ENCODE peak calls at places on chromosomes 13 and 19, in five cellular contexts. J is PC-9; Y is mammary epithelial cell; E is psoas muscle; K is CD8-positive, alpha-beta T cell. G is an unnamed sample. For H3K9me3, the result is how much of the 10 kb centered on the place peaks cover.

GRCh38 chr13:97977376-97977705 is 23.9 kb downstream of the IPO5 start:
- DNase-seq in J (no peak), Y (no peak), E (no peak), K (no peak), G (no peak)

GRCh38 chr13:111006508-111007031 is 91.7 kb upstream of the ANKRD10 start:
- DNase-seq in J (no peak), Y (no peak), E (peak), K (no peak), G (no peak)

GRCh38 chr19:40503300-40503699 is 36.5 kb downstream of the SPTBN4 start:
- DNase-seq in J (no peak), Y (no peak), E (no peak), K (no peak), G (no peak)

GRCh38 chr13:67078062-67078461 is 152.1 kb downstream of the PCDH9 start:
- DNase-seq in J (no peak), Y (no peak), E (no peak), K (no peak), G (no peak)

GRCh38 chr19:3543150-3544053 is 4.4 kb downstream of the TEKTIP1 start:
- DNase-seq in J (no peak), Y (no peak), E (peak), K (no peak), G (no peak)

GRCh38 chr13:36848228-36848982 is 29.4 kb downstream of the RFXAP start:
- DNase-seq in J (no peak), Y (no peak), E (no peak), K (no peak), G (no peak)

GRCh38 chr13:109719962-109720646 is 66.3 kb downstream of the IRS2 start:
- DNase-seq in J (no peak), Y (no peak), E (no peak), K (no peak), G (no peak)

GRCh38 chr13:113519556-113519955 is 29.0 kb upstream of the DCUN1D2 start:
- DNase-seq in J (no peak), Y (no peak), E (no peak), K (no peak), G (no peak)

GRCh38 chr13:37226966-37227365 is 121.5 kb upstream of the CSNK1A1L start:
- DNase-seq in J (no peak), Y (peak), E (no peak), K (no peak), G (no peak)

GRCh38 chr19:12711187-12711586 is 12.5 kb downstream of the TNPO2 start:
- DNase-seq in J (no peak), Y (no peak), E (no peak), K (no peak), G (no peak)

GRCh38 chr19:34474233-34474989 is 7.1 kb upstream of the WTIP start:
- DNase-seq in J (no peak), Y (no peak), E (no peak), K (no peak), G (no peak)

GRCh38 chr13:26880741-26881140 is 120.2 kb upstream of the GPR12 start:
- DNase-seq in J (no peak), Y (peak), E (no peak), K (no peak), G (no peak)

GRCh38 chr13:77907653-77908341 is 10.8 kb downstream of the EDNRB start:
- DNase-seq in J (no peak), Y (no peak), E (no peak), K (no peak), G (no peak)

GRCh38 chr13:100808330-100808729 is 133.7 kb upstream of the TMTC4 start:
- DNase-seq in J (no peak), Y (no peak), E (no peak), K (no peak), G (no peak)
- H3K4me3 ChIP-seq in J (no peak), Y (no peak), E (no peak), K (no peak), G (no peak)

GRCh38 chr19:57106646-57107235 is 13.0 kb upstream of the USP29 start:
- DNase-seq in J (no peak), Y (no peak), E (no peak), K (no peak), G (no peak)
- H3K27ac ChIP-seq in J (no peak), Y (no peak), E (no peak), K (no peak), G (no peak)

GRCh38 chr19:22832031-22832762 is at the start of gene ZNF723:
- DNase-seq in J (no peak), Y (no peak), E (no peak), K (no peak), G (no peak)
- H3K9me3 ChIP-seq in J (under half), Y (under half), E (under half), K (under half), G (under half)

GRCh38 chr19:16143399-16144215 is at the start of gene HSH2D:
- DNase-seq in J (peak), Y (peak), E (peak), K (peak), G (peak)
- H3K4me3 ChIP-seq in J (peak), Y (no peak), E (no peak), K (peak), G (peak)

GRCh38 chr13:76383671-76384461 is 502.3 kb downstream of the KCTD12 start:
- DNase-seq in J (peak), Y (peak), E (no peak), K (no peak), G (no peak)
- H3K27ac ChIP-seq in J (peak), Y (no peak), E (no peak), K (no peak), G (no peak)

DNA sequence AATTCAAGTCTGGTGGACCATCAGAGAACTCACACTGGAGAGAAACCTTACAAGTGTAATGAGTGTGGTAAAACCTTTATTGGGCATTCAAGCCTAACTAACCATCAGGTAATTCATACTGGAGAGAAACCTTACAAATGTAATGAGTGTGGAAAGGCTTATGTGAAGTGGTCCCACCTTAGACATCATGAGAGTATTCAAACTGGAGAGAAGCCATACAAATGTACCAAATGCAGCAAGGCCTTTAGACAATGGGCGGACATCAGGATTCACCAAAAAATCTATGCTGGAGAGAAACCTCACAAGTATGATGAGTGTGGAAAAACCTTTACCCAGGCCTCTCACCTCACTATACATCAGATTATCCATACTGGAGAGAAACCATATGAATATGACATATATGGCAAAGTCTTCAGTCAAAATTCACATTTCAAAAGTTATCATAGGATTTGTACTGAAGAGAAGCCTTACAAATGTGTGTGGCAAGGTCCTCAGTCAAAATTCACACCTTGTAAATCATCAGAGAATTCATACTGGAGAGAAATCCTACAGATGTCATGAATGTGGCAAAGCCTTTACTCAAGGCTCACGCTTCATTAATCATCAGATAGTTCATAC is 19.7 kb upstream of the ZNF665 start:
- DNase-seq in J (no peak), Y (no peak), E (no peak), K (no peak), G (no peak)
- H3K9me3 ChIP-seq in J (half or more), Y (half or more), E (half or more), K (half or more), G (under half)

GRCh38 chr19:50432221-50432626 is 468 bp upstream of the MYBPC2 start:
- DNase-seq in J (no peak), Y (no peak), E (no peak), K (no peak), G (no peak)

GRCh38 chr19:50428768-50429463 is 3.8 kb upstream of the MYBPC2 start:
- DNase-seq in J (no peak), Y (no peak), E (no peak), K (no peak), G (no peak)

GRCh38 chr19:50431343-50432220 is 1.1 kb upstream of the MYBPC2 start:
- DNase-seq in J (peak), Y (peak), E (peak), K (peak), G (peak)

GRCh38 chr19:50432658-50433057 is at the start of gene MYBPC2:
- DNase-seq in J (no peak), Y (no peak), E (peak), K (no peak), G (no peak)

GRCh38 chr19:50430888-50431342 is 1.8 kb upstream of the MYBPC2 start:
- DNase-seq in J (no peak), Y (no peak), E (no peak), K (no peak), G (no peak)
- H3K4me3 ChIP-seq in J (peak), Y (no peak), E (peak), K (peak), G (peak)

DNA sequence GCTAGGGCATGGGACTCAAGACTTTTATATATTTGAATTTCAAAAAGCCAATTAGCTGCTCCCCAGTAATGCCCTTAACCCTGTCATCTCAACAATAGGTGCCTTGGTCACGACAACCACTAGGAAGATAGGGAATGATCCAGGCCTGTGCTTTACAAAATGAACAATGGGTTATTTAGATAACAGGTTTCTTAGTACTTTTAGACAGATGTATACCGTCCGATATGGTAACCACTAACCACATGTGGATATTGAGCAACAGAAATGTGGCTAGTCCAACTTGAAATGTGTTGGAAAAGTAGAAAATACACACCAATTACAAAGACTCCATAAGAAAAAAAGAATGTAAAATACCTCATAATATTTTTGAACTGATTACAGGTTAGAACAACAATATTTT is 201.2 kb downstream of the LHFPL6 start:
- DNase-seq in J (no peak), Y (no peak), E (no peak), K (no peak), G (no peak)
- H3K27ac ChIP-seq in J (no peak), Y (no peak), E (no peak), K (no peak), G (no peak)

DNA sequence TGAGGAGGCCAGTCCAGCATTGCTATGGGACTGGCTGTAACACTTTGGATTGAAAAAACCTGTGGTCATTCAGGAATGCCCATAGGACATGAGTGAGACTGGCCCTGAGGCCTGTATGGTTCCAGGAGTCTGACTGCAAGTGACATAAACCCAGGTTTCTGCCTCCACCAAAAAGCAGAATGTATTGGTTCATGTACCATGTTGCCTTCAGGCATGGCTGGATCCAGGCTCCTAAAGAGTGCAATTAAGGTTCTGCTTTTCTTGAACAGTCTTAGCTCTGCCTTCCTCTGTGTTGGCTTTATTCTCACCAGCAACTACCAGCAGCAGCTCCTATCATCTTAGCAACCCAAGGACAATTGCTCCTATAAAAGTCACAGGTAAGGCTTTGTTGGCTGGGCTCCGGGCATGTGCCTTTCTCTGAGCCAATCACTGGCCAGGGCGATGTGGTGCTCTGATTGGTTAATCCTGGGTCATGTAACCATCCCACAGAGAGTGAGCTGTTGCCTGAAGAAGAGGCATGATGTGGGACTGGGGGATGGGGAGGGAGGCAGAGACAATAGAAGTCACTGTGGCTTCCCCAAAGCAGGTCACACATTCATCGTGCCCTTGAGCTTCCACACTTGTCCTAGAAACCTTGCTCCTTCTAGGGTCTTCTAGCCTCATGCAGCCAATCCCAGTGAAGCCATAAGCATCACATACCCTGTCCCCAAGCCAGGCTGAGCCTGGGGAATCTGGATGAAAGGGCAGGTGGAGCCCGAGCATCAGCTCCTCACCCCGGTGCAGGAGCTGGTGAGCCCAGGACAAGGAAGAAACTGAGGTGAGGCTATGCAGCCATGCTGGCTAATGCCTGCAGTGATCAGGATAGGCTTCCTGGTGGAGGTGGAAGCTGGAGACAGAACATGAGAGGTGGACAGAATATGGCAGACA is 123.9 kb downstream of the URI1 start:
- DNase-seq in J (no peak), Y (no peak), E (no peak), K (no peak), G (no peak)
- H3K9me3 ChIP-seq in J (under half), Y (under half), E (under half), K (under half), G (under half)

DNA sequence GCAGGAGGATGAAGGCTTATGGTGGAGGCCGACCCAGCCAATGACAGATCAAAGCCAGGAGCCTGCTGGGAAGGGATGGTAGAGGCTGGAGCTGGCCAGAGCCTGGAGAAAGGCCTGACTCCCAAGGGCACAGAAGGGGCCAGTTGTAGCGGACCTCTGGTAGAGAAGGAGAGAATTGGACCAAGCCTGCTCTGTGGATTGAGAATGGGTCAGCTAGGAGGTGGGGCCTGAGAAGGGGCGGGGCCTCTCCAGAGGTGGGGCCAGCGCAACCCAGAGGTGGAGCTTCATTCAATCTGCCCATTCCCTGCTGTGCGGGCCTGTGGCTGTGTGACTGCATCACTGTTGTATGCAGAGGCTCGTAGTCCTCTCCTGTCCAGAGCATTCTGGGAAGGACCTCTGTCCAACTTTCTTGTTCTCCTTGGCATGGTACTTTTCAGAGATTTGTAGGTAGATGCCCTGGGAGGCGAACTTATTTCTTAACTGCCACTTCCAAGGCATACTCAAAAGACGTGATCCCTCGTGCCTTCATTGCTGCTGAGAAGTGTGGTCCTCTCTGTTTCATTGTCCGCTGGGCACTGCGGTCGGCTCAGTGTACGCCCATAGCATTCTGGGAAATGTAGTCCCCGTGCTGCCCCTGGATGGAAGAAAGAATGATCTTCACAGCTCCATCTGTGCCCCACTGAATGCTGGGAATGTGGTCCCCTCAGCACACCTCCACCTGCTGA is 6.7 kb downstream of the GRIN2D start:
- DNase-seq in J (peak), Y (peak), E (peak), K (no peak), G (no peak)
- H3K4me3 ChIP-seq in J (peak), Y (no peak), E (peak), K (no peak), G (no peak)

G was measured in CD4-positive, alpha-beta memory T cell.